ENCODE peak calls at places on chromosomes 11 and 22, in ten cellular contexts. B is spleen, Q is gastrocnemius medialis, H is ovary, G is IMR-90, M is uterus, C is Peyer's patch, E is body of pancreas, V is NB4, U is HCT116. O is an unnamed sample.

GRCh38 chr11:12743834-12744449 is 69.7 kb downstream of the TEAD1 start:
- DNase-seq in B (no peak), Q (no peak), H (no peak), G (no peak), M (no peak), C (no peak), E (no peak), V (no peak), U (no peak), O (no peak)

GRCh38 chr11:22349446-22349845 is 11.3 kb downstream of the SLC17A6 start:
- DNase-seq in B (no peak), Q (no peak), H (no peak), G (no peak), M (no peak), C (no peak), E (no peak), V (no peak), U (no peak), O (no peak)

GRCh38 chr22:17149073-17149815 is 9.8 kb downstream of the HDHD5 start:
- DNase-seq in B (peak), Q (no peak), H (no peak), G (no peak), M (no peak), C (peak), E (no peak), V (peak), U (no peak), O (no peak)

GRCh38 chr11:76302707-76303395 is 78.1 kb downstream of the THAP12 start:
- DNase-seq in B (no peak), Q (no peak), H (no peak), G (no peak), M (no peak), C (no peak), E (no peak), V (no peak), U (no peak), O (no peak)

GRCh38 chr22:17120711-17121234 is 387 bp downstream of the TMEM121B start:
- DNase-seq in B (no peak), Q (no peak), H (no peak), G (no peak), M (no peak), C (no peak), E (no peak), V (peak), U (no peak), O (no peak)

GRCh38 chr22:43110444-43110926 is at the start of gene BIK:
- DNase-seq in B (peak), Q (no peak), H (no peak), G (no peak), M (no peak), C (peak), E (peak), V (peak), U (no peak), O (peak)

GRCh38 chr11:59263225-59263894 is 50.6 kb upstream of the MPEG1 start:
- DNase-seq in B (peak), Q (no peak), H (no peak), G (no peak), M (no peak), C (peak), E (peak), V (peak), U (peak), O (peak)

GRCh38 chr11:107857550-107858216 is 904 bp downstream of the SLC35F2 start:
- DNase-seq in B (no peak), Q (no peak), H (no peak), G (peak), M (no peak), C (no peak), E (no peak), V (peak), U (no peak), O (no peak)

GRCh38 chr11:3077174-3077839 is 20.1 kb upstream of the CARS1 start:
- DNase-seq in B (no peak), Q (no peak), H (no peak), G (no peak), M (no peak), C (no peak), E (no peak), V (no peak), U (no peak), O (no peak)

GRCh38 chr22:37747090-37747714 is 50.4 kb downstream of the TRIOBP start:
- DNase-seq in B (no peak), Q (no peak), H (peak), G (peak), M (peak), C (no peak), E (peak), V (peak), U (no peak), O (no peak)

GRCh38 chr22:49960967-49961600 is 512 bp downstream of the PIM3 start:
- DNase-seq in B (peak), Q (peak), H (peak), G (no peak), M (peak), C (peak), E (peak), V (peak), U (no peak), O (peak)

GRCh38 chr11:113862430-113862829 is 12.9 kb downstream of the USP28 start:
- DNase-seq in B (no peak), Q (no peak), H (no peak), G (peak), M (no peak), C (no peak), E (no peak), V (no peak), U (no peak), O (no peak)

GRCh38 chr11:68872216-68873003 is 30.7 kb upstream of the CPT1A start:
- DNase-seq in B (peak), Q (no peak), H (no peak), G (peak), M (no peak), C (no peak), E (no peak), V (no peak), U (no peak), O (no peak)

GRCh38 chr11:117884994-117885393 is 8.5 kb upstream of the FXYD6 start:
- DNase-seq in B (no peak), Q (no peak), H (peak), G (peak), M (peak), C (peak), E (no peak), V (no peak), U (no peak), O (no peak)

GRCh38 chr11:95791385-95792033 is 1.2 kb downstream of the CEP57 start:
- DNase-seq in B (no peak), Q (no peak), H (no peak), G (no peak), M (no peak), C (no peak), E (no peak), V (no peak), U (no peak), O (no peak)

GRCh38 chr11:73225851-73226250 is 7.8 kb downstream of the P2RY2 start:
- DNase-seq in B (no peak), Q (no peak), H (no peak), G (no peak), M (no peak), C (no peak), E (no peak), V (no peak), U (no peak), O (no peak)

GRCh38 chr11:27570542-27570941 is 64.0 kb upstream of the LIN7C start:
- DNase-seq in B (no peak), Q (no peak), H (no peak), G (no peak), M (no peak), C (no peak), E (no peak), V (no peak), U (no peak), O (no peak)

GRCh38 chr11:24617856-24618255 is 121.0 kb downstream of the LUZP2 start:
- DNase-seq in B (no peak), Q (no peak), H (no peak), G (no peak), M (no peak), C (no peak), E (no peak), V (peak), U (no peak), O (no peak)

GRCh38 chr11:35321111-35321510 is 98.2 kb downstream of the SLC1A2 start:
- DNase-seq in B (no peak), Q (no peak), H (no peak), G (no peak), M (no peak), C (no peak), E (no peak), V (no peak), U (no peak), O (no peak)

GRCh38 chr11:111093061-111093460 is 152.5 kb upstream of the POU2AF2 start:
- DNase-seq in B (no peak), Q (no peak), H (no peak), G (no peak), M (no peak), C (no peak), E (no peak), V (no peak), U (no peak), O (no peak)

GRCh38 chr11:88411265-88411664 is 73.7 kb upstream of the CTSC start:
- DNase-seq in B (no peak), Q (no peak), H (no peak), G (peak), M (no peak), C (no peak), E (no peak), V (no peak), U (no peak), O (no peak)

GRCh38 chr22:49134076-49134475 is 693.6 kb downstream of the BRD1 start:
- DNase-seq in B (no peak), Q (no peak), H (no peak), G (no peak), M (no peak), C (no peak), E (no peak), V (no peak), U (no peak), O (no peak)

GRCh38 chr11:2174361-2174760 is 2.7 kb upstream of the TH start:
- DNase-seq in B (no peak), Q (no peak), H (no peak), G (no peak), M (no peak), C (no peak), E (no peak), V (no peak), U (no peak), O (no peak)

GRCh38 chr11:122599434-122599833 is 56.1 kb upstream of the UBASH3B start:
- DNase-seq in B (no peak), Q (no peak), H (no peak), G (no peak), M (no peak), C (no peak), E (no peak), V (no peak), U (no peak), O (no peak)

GRCh38 chr11:37500425-37500824 is 902.4 kb upstream of the RAG2 start:
- DNase-seq in B (no peak), Q (no peak), H (no peak), G (peak), M (no peak), C (no peak), E (no peak), V (no peak), U (no peak), O (no peak)

GRCh38 chr11:77181799-77182541 is 53.9 kb downstream of the MYO7A start:
- DNase-seq in B (no peak), Q (no peak), H (no peak), G (no peak), M (no peak), C (no peak), E (no peak), V (no peak), U (no peak), O (no peak)

GRCh38 chr11:33779849-33780528 is 5.7 kb upstream of the FBXO3 start:
- DNase-seq in B (no peak), Q (no peak), H (no peak), G (peak), M (no peak), C (no peak), E (peak), V (no peak), U (no peak), O (no peak)

GRCh38 chr22:48431536-48432315 is 1395.9 kb downstream of the BRD1 start:
- DNase-seq in B (peak), Q (no peak), H (peak), G (no peak), M (no peak), C (peak), E (no peak), V (no peak), U (no peak), O (no peak)

GRCh38 chr11:120131941-120132644 is 5.8 kb downstream of the TRIM29 start:
- DNase-seq in B (peak), Q (no peak), H (peak), G (no peak), M (peak), C (peak), E (peak), V (no peak), U (no peak), O (peak)
- TF ChIP-seq POLR2A in B (no peak), Q (no peak), H (no peak), G (no peak), M (no peak), C (peak), E (no peak), V (no peak), U (no peak), O (no peak)

DNA sequence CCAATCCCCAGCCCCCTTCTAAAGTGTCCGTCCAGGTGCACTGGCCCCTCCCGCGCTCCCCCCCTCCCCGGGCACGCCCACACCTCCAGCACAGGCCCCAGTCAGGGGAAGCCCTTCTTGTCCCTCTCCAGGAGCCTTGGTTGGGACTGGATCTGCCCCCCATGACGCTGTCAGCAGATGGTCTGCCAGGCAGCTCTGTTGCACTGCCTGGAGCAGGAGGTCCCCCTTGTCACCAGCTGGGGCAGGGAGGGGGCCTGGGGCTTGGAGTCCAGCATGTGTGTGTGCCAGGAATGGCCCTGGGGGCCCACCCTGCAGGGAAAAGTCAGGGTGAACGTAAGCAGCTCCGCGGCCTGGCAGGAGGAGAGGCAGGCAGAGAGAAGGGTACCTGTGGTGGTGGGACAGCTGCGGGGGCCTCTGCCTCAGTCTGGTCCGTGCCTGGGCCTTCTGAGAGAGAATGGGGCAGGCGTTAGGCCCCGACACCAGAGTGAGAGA is 1.6 kb downstream of the IRF7 start:
- DNase-seq in B (peak), Q (no peak), H (no peak), G (no peak), M (no peak), C (no peak), E (no peak), V (no peak), U (no peak), O (peak)
- TF ChIP-seq POLR2A in B (no peak), Q (no peak), H (no peak), G (no peak), M (no peak), C (no peak), E (no peak), V (no peak), U (no peak), O (no peak)

GRCh38 chr11:8597182-8597581 is 3.2 kb upstream of the STK33 start:
- DNase-seq in B (no peak), Q (no peak), H (no peak), G (peak), M (no peak), C (no peak), E (no peak), V (peak), U (no peak), O (no peak)
- TF ChIP-seq POLR2A in B (no peak), Q (no peak), H (no peak), G (no peak), M (no peak), C (no peak), E (no peak), V (no peak), U (no peak), O (no peak)

GRCh38 chr22:46068176-46068907 is 82.0 kb upstream of the PPARA start:
- DNase-seq in B (no peak), Q (no peak), H (no peak), G (no peak), M (no peak), C (no peak), E (no peak), V (no peak), U (no peak), O (no peak)

GRCh38 chr22:46070215-46070721 is 80.1 kb upstream of the PPARA start:
- DNase-seq in B (peak), Q (no peak), H (peak), G (peak), M (peak), C (peak), E (peak), V (peak), U (no peak), O (peak)

GRCh38 chr22:46069518-46070214 is 80.7 kb upstream of the PPARA start:
- DNase-seq in B (peak), Q (peak), H (peak), G (peak), M (peak), C (peak), E (peak), V (peak), U (peak), O (peak)

GRCh38 chr22:46067159-46068111 is 82.9 kb upstream of the PPARA start:
- DNase-seq in B (peak), Q (no peak), H (no peak), G (no peak), M (peak), C (peak), E (peak), V (no peak), U (no peak), O (peak)

GRCh38 chr22:46068908-46069481 is 81.3 kb upstream of the PPARA start:
- DNase-seq in B (peak), Q (no peak), H (no peak), G (peak), M (peak), C (peak), E (peak), V (peak), U (no peak), O (peak)
- TF ChIP-seq POLR2A in B (no peak), Q (no peak), H (no peak), G (no peak), M (no peak), C (no peak), E (no peak), V (no peak), U (no peak), O (no peak)

DNA sequence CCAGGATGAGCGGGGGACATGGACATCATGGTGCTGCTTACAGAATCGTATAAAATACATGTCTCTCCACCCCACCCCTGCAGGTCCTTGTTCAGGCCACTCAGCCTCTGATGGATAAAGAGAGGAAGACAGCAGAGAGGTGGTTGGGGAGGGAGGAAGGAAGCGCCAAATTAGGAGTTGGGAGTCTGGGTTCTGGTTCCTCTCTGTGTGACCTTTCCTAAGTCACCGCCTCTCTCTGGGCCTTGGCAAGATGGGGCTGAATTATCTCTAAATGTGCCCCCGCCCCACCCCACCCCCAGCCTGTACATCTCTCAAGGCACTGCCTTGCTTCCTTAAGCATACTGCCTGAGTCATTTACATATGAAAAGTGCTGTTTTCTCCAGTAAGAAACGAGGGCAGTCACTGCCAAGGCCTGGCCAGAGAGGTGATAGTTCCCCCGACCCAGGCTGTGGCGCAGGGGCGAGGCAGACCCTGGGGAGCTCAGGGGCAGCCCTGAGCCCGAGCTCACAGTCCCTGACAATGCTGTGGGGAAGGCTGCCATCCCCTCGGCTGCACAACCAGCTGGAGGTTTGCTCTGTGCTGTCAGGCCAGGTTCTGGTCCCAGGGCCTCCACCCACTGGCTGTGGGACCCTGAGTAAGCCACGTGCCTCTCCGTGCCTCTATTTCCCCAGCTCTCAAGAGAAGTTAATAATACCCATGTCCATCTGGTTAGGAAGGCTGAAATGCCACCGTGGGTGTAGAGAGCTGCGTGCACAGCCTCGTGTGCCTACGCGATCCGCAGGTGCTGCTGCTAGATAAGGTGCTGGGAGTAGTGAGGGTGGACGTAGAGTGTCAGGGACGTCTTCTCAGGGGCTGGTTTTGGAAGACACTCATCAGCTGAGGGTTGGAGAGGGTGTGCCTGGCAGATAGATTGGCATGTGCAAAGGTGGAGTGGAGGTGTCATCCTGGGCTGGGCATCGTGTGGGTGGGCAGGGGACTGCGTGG is 55.3 kb downstream of the CACNA1I start:
- DNase-seq in B (no peak), Q (no peak), H (no peak), G (no peak), M (no peak), C (no peak), E (no peak), V (no peak), U (no peak), O (peak)
- TF ChIP-seq POLR2A in B (no peak), Q (no peak), H (no peak), G (no peak), M (no peak), C (no peak), E (no peak), V (no peak), U (no peak), O (no peak)

GRCh38 chr11:46242462-46242960 is 35.0 kb upstream of the CREB3L1 start:
- DNase-seq in B (no peak), Q (no peak), H (peak), G (no peak), M (no peak), C (no peak), E (no peak), V (no peak), U (no peak), O (no peak)

GRCh38 chr11:46243796-46244109 is 33.7 kb upstream of the CREB3L1 start:
- DNase-seq in B (no peak), Q (no peak), H (no peak), G (no peak), M (no peak), C (no peak), E (no peak), V (no peak), U (no peak), O (no peak)

GRCh38 chr11:46240861-46241260 is 36.6 kb upstream of the CREB3L1 start:
- DNase-seq in B (no peak), Q (no peak), H (no peak), G (no peak), M (no peak), C (no peak), E (no peak), V (no peak), U (no peak), O (no peak)

GRCh38 chr11:46240371-46240770 is 37.1 kb upstream of the CREB3L1 start:
- DNase-seq in B (no peak), Q (no peak), H (no peak), G (no peak), M (no peak), C (no peak), E (no peak), V (no peak), U (no peak), O (no peak)

GRCh38 chr11:46242961-46243795 is 34.3 kb upstream of the CREB3L1 start:
- DNase-seq in B (peak), Q (peak), H (peak), G (peak), M (peak), C (peak), E (peak), V (peak), U (peak), O (peak)
- TF ChIP-seq POLR2A in B (no peak), Q (peak), H (peak), G (peak), M (peak), C (peak), E (peak), V (peak), U (peak), O (peak)

GRCh38 chr11:64353761-64354506 is 5.0 kb upstream of the RPS6KA4 start:
- DNase-seq in B (no peak), Q (no peak), H (no peak), G (no peak), M (no peak), C (no peak), E (no peak), V (no peak), U (no peak), O (peak)
- TF ChIP-seq POLR2A in B (no peak), Q (no peak), H (no peak), G (no peak), M (no peak), C (no peak), E (no peak), V (no peak), U (no peak), O (no peak)

GRCh38 chr11:67253872-67254624 is 12.2 kb upstream of the GRK2 start:
- DNase-seq in B (no peak), Q (no peak), H (no peak), G (no peak), M (no peak), C (no peak), E (no peak), V (no peak), U (no peak), O (no peak)
- TF ChIP-seq POLR2A in B (no peak), Q (no peak), H (no peak), G (no peak), M (no peak), C (no peak), E (no peak), V (no peak), U (no peak), O (no peak)

GRCh38 chr11:121482231-121483129 is 29.7 kb upstream of the SORL1-AS1 start:
- DNase-seq in B (no peak), Q (no peak), H (no peak), G (no peak), M (no peak), C (peak), E (no peak), V (peak), U (no peak), O (no peak)
- TF ChIP-seq POLR2A in B (no peak), Q (no peak), H (no peak), G (no peak), M (no peak), C (no peak), E (no peak), V (peak), U (no peak), O (no peak)

GRCh38 chr11:62889484-62890437 is 9.1 kb downstream of the SLC3A2 start:
- DNase-seq in B (no peak), Q (no peak), H (no peak), G (peak), M (peak), C (peak), E (no peak), V (peak), U (no peak), O (no peak)
- TF ChIP-seq POLR2A in B (no peak), Q (no peak), H (no peak), G (peak), M (no peak), C (peak), E (no peak), V (no peak), U (no peak), O (no peak)